ENCODE peak calls at places on chromosome 9, in seven cellular contexts. I is IMR-90, D is neural progenitor cell, L is fibroblast of lung, M is HCT116, P is GM23248, E is H9. G is an unnamed sample. For H4K20me1 and H3K9me3, the result is how much of the 10 kb centered on the place peaks cover.

GRCh38 chr9:120913673-120914266 is 12.8 kb downstream of the TRAF1 start:
- DNase-seq in I (no peak), D (peak), L (no peak), M (no peak), P (peak), E (no peak), G (no peak)

GRCh38 chr9:16585571-16585970 is 284.9 kb downstream of the BNC2 start:
- DNase-seq in I (no peak), D (no peak), L (no peak), M (no peak), P (no peak), E (no peak), G (no peak)

GRCh38 chr9:97374811-97375210 is 37.1 kb upstream of the TDRD7 start:
- DNase-seq in I (no peak), D (no peak), L (no peak), M (no peak), P (no peak), E (no peak), G (no peak)

GRCh38 chr9:116327702-116328440 is 174.3 kb downstream of the PAPPA start:
- DNase-seq in I (peak), D (no peak), L (peak), M (no peak), P (peak), E (no peak), G (no peak)

GRCh38 chr9:117160254-117160653 is 254.6 kb downstream of the ASTN2 start:
- DNase-seq in I (no peak), D (peak), L (no peak), M (no peak), P (no peak), E (no peak), G (peak)

GRCh38 chr9:14380061-14380836 is 66.3 kb upstream of the NFIB start:
- DNase-seq in I (no peak), D (no peak), L (no peak), M (no peak), P (no peak), E (no peak), G (no peak)

GRCh38 chr9:13990336-13990735 is 323.6 kb downstream of the NFIB start:
- DNase-seq in I (no peak), D (no peak), L (no peak), M (no peak), P (no peak), E (no peak), G (no peak)

GRCh38 chr9:72588336-72588735 is 66.9 kb downstream of the TMC1 start:
- DNase-seq in I (peak), D (no peak), L (peak), M (no peak), P (peak), E (no peak), G (no peak)

GRCh38 chr9:96453625-96454024 is 3.7 kb downstream of the HABP4 start:
- DNase-seq in I (peak), D (peak), L (peak), M (no peak), P (peak), E (no peak), G (peak)

GRCh38 chr9:25716220-25716872 is 38.1 kb upstream of the TUSC1 start:
- DNase-seq in I (peak), D (peak), L (peak), M (no peak), P (peak), E (peak), G (peak)

GRCh38 chr9:129206921-129207320 is 28.9 kb upstream of the IER5L start:
- DNase-seq in I (no peak), D (no peak), L (no peak), M (no peak), P (no peak), E (no peak), G (no peak)

GRCh38 chr9:100100268-100100667 is 1.2 kb downstream of the INVS start:
- DNase-seq in I (no peak), D (no peak), L (no peak), M (no peak), P (no peak), E (no peak), G (no peak)

GRCh38 chr9:101631892-101632291 is 37.1 kb upstream of the PPP3R2 start:
- DNase-seq in I (no peak), D (no peak), L (no peak), M (no peak), P (no peak), E (no peak), G (no peak)

GRCh38 chr9:82208741-82209450 is 220.3 kb downstream of the SPATA31D1 start:
- DNase-seq in I (peak), D (no peak), L (peak), M (no peak), P (peak), E (no peak), G (no peak)

GRCh38 chr9:8282555-8282954 is 483.0 kb upstream of the DMAC1 start:
- DNase-seq in I (no peak), D (peak), L (no peak), M (no peak), P (no peak), E (no peak), G (no peak)

GRCh38 chr9:95007470-95007869 is 281.0 kb downstream of the AOPEP start:
- DNase-seq in I (no peak), D (no peak), L (peak), M (no peak), P (peak), E (no peak), G (no peak)

GRCh38 chr9:93132946-93133640 is 958 bp downstream of the NINJ1 start:
- DNase-seq in I (no peak), D (peak), L (no peak), M (no peak), P (peak), E (no peak), G (no peak)

GRCh38 chr9:129412814-129413536 is 207.9 kb downstream of the C9orf50 start:
- DNase-seq in I (peak), D (peak), L (peak), M (no peak), P (peak), E (no peak), G (no peak)

GRCh38 chr9:78023003-78023741 is 8.4 kb downstream of the GNAQ start:
- DNase-seq in I (peak), D (no peak), L (peak), M (no peak), P (peak), E (no peak), G (no peak)

GRCh38 chr9:6024035-6024554 is 8.7 kb upstream of the RANBP6 start:
- DNase-seq in I (no peak), D (peak), L (no peak), M (peak), P (peak), E (no peak), G (peak)

GRCh38 chr9:126386088-126386487 is 59.5 kb downstream of the MVB12B start:
- DNase-seq in I (no peak), D (peak), L (no peak), M (no peak), P (peak), E (peak), G (peak)

GRCh38 chr9:82410891-82411290 is 422.3 kb downstream of the SPATA31D1 start:
- DNase-seq in I (no peak), D (no peak), L (no peak), M (no peak), P (no peak), E (no peak), G (no peak)

GRCh38 chr9:21689851-21690250 is 112.6 kb upstream of the MTAP start:
- DNase-seq in I (no peak), D (no peak), L (peak), M (no peak), P (peak), E (no peak), G (no peak)

GRCh38 chr9:79693750-79694149 is 122.0 kb downstream of the TLE4 start:
- DNase-seq in I (no peak), D (no peak), L (no peak), M (no peak), P (no peak), E (no peak), G (no peak)

GRCh38 chr9:71754151-71754550 is 14.2 kb downstream of the CEMIP2 start:
- DNase-seq in I (no peak), D (peak), L (no peak), M (no peak), P (no peak), E (no peak), G (no peak)

GRCh38 chr9:10232352-10232930 is 380.4 kb downstream of the PTPRD start:
- DNase-seq in I (peak), D (no peak), L (peak), M (no peak), P (peak), E (no peak), G (no peak)

GRCh38 chr9:132651259-132651658 is 18.5 kb downstream of the DDX31 start:
- DNase-seq in I (peak), D (no peak), L (peak), M (no peak), P (peak), E (no peak), G (peak)

GRCh38 chr9:130846487-130847305 is 11.6 kb downstream of the ABL1 start:
- DNase-seq in I (peak), D (no peak), L (peak), M (no peak), P (peak), E (no peak), G (no peak)

GRCh38 chr9:6897831-6898230 is 140.1 kb downstream of the KDM4C start:
- DNase-seq in I (no peak), D (no peak), L (no peak), M (no peak), P (no peak), E (no peak), G (no peak)

GRCh38 chr9:92911496-92912475 is 33.9 kb upstream of the ZNF484 start:
- DNase-seq in I (peak), D (peak), L (no peak), M (no peak), P (no peak), E (no peak), G (no peak)

GRCh38 chr9:93536167-93536566 is 40.2 kb upstream of the PHF2 start:
- DNase-seq in I (no peak), D (no peak), L (no peak), M (no peak), P (no peak), E (no peak), G (no peak)

GRCh38 chr9:15509931-15510788 is 610 bp downstream of the PSIP1 start:
- DNase-seq in I (no peak), D (peak), L (peak), M (no peak), P (peak), E (peak), G (peak)

GRCh38 chr9:120625222-120625621 is 45.3 kb upstream of the CDK5RAP2 start:
- DNase-seq in I (peak), D (no peak), L (peak), M (no peak), P (peak), E (no peak), G (no peak)

GRCh38 chr9:123000371-123001068 is 32.9 kb upstream of the GPR21 start:
- DNase-seq in I (no peak), D (no peak), L (peak), M (no peak), P (peak), E (no peak), G (no peak)

GRCh38 chr9:123005964-123006363 is 27.5 kb upstream of the GPR21 start:
- DNase-seq in I (peak), D (no peak), L (peak), M (no peak), P (no peak), E (no peak), G (no peak)

GRCh38 chr9:123003467-123003866 is 30.0 kb upstream of the GPR21 start:
- DNase-seq in I (peak), D (no peak), L (peak), M (no peak), P (peak), E (no peak), G (no peak)

GRCh38 chr9:122998448-122998847 is 35.0 kb upstream of the GPR21 start:
- DNase-seq in I (no peak), D (no peak), L (no peak), M (no peak), P (no peak), E (no peak), G (no peak)

DNA sequence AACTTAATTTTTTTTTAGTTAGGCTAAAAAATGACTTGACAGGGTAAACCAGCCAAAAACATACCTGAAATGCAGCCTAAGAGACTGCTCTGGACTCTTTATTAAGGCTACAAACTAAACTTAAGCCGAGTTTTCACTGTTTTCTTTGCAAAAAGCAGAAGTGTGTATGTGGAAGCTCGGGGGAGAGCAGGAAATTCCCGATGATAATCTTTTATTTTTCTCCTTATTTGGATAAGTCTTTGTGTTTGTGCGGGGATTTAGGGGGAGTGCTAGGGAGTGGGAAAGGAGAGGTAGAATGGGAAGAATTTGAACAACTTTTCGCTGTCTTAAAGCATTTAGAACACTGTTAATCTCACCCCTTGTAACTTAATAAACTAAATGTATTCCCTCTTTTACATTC is 30.7 kb upstream of the GPR21 start:
- DNase-seq in I (peak), D (peak), L (peak), M (no peak), P (no peak), E (no peak), G (no peak)
- H3K4me2 ChIP-seq in I (peak), D (no peak), L (peak), M (no peak), P (no peak), E (no peak), G (no peak)

GRCh38 chr9:135851748-135852147 is 55.6 kb downstream of the CAMSAP1 start:
- DNase-seq in I (no peak), D (no peak), L (no peak), M (no peak), P (no peak), E (no peak), G (no peak)

GRCh38 chr9:135850737-135851136 is 56.6 kb downstream of the CAMSAP1 start:
- DNase-seq in I (peak), D (no peak), L (peak), M (no peak), P (no peak), E (no peak), G (no peak)

GRCh38 chr9:135847833-135848232 is 59.5 kb downstream of the CAMSAP1 start:
- DNase-seq in I (no peak), D (no peak), L (no peak), M (no peak), P (no peak), E (no peak), G (peak)

GRCh38 chr9:135849186-135849585 is 58.2 kb downstream of the CAMSAP1 start:
- DNase-seq in I (no peak), D (no peak), L (no peak), M (no peak), P (no peak), E (no peak), G (peak)

GRCh38 chr9:135848341-135849047 is 58.9 kb downstream of the CAMSAP1 start:
- DNase-seq in I (no peak), D (no peak), L (no peak), M (no peak), P (no peak), E (no peak), G (peak)
- H4K20me1 ChIP-seq in I (under half), D (under half), L (under half), M (under half), P (under half), E (under half), G (under half)

GRCh38 chr9:88418025-88418424 is 29.8 kb downstream of the SPIN1 start:
- DNase-seq in I (no peak), D (no peak), L (peak), M (no peak), P (no peak), E (peak), G (no peak)
- H3K9me3 ChIP-seq in I (under half), D (under half), L (under half), M (under half), P (under half), E (under half), G (under half)

DNA sequence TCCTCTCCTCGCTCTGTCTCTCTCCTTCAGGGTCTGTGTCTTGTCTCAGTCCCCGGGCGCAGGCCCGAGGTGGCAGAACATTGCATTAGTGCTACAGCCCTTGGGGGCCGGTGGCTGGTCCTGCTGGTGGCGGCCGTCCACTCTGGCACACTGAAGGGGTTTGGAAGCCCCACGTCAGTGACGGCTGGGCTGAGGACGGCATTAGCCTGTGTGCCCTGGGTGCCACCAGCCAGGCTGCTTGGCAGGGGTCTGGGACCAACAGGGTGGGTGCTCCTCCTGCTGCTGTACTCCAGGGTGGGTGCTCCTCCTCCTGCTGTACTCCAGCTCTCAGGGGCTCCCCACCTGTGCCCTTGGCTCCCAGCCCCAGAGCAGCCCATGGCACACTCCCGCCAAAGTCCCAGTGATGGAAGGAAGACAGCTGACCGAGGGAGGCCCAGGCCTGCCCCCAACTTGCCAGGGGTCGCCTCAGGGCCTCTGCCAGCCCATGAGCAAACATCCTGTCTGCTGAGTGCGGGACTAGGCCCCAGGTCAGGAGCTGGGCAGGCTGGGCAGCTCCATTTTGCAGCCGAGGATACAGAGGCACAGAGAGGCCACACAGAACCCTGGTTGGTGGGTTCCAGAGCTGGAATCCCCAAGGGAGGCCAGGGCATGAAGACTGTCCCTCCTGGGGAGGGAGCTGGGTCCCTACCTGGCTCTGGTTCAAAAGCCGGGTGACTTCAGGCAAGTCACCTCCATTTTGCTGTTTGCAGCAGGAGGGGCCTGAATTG is 27.3 kb downstream of the SARDH start:
- DNase-seq in I (no peak), D (no peak), L (no peak), M (no peak), P (no peak), E (no peak), G (no peak)
- H3K4me2 ChIP-seq in I (peak), D (no peak), L (no peak), M (no peak), P (no peak), E (no peak), G (no peak)

GRCh38 chr9:33159760-33160127 is 7.4 kb downstream of the B4GALT1 start:
- DNase-seq in I (peak), D (no peak), L (peak), M (no peak), P (peak), E (no peak), G (peak)

GRCh38 chr9:33162721-33163311 is 4.3 kb downstream of the B4GALT1 start:
- DNase-seq in I (peak), D (no peak), L (peak), M (no peak), P (peak), E (no peak), G (no peak)

GRCh38 chr9:33161011-33161588 is 6.0 kb downstream of the B4GALT1 start:
- DNase-seq in I (peak), D (peak), L (peak), M (peak), P (peak), E (no peak), G (no peak)

GRCh38 chr9:33163433-33164137 is 3.6 kb downstream of the B4GALT1 start:
- DNase-seq in I (no peak), D (no peak), L (no peak), M (no peak), P (peak), E (no peak), G (no peak)

DNA sequence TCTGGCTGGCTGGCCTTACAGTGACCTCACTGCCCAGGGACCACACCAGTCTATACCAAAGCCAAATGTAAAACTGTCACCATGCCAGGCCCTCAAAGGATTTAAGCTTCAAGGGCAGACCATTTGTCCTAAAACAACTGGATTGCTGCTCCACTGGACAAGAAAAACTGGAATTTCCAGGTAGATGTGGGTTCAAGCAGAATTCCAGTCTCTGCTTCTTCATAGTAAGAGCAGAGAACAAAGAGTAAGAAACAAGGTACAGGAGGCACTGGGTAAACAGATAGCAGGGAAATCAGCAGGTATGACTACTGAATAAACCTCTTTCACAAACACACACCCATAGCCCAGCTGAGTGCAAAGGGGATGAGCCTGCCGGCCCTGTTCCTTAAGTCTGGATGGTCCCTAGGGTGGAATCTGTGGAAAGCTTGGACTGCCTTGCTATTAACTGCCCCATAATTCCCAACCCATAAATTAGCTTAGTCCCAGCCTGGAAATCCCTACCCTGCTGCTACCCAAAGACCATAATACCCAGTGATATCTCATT is 5.5 kb downstream of the B4GALT1 start:
- DNase-seq in I (no peak), D (no peak), L (no peak), M (peak), P (peak), E (no peak), G (no peak)
- H4K20me1 ChIP-seq in I (under half), D (under half), L (under half), M (under half), P (under half), E (under half), G (under half)

DNA sequence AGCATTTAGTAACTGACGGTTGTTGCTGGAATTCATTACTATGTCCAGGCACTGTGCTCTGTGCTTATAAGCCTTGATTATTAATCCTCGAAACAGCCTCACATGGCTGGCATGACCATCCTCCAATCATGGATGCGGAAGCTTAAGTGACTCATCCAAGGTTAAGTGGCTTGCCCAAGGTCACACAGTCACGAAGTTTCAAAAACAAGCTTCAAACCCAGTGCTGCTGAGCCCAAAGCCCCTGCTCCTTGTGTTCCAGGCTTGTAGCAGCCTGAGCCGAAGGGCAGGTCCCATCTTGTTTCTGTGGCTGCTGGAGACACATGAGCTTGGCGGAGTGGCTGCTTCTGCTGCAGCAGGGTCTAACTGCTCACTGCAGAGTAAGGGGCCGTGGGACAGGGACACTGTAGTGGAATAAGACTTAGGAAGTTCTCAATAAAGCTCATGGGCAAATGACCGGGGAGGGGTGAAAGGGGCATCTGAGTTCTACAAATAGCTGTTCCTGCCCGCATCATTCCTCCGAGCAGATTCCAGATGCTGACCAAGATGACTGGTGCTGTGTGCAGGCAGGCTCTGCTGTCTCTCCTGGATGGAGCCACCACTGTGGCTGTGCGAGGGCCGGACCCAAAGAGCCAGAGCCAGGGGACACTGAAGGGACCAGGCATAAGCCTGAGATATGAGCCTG is 32.4 kb downstream of the WHRN start:
- DNase-seq in I (peak), D (no peak), L (peak), M (no peak), P (no peak), E (no peak), G (no peak)
- H3K9me3 ChIP-seq in I (under half), D (under half), L (under half), M (under half), P (under half), E (under half), G (under half)